ENCODE peak calls at places on chromosomes 4 and X, in four cellular contexts. One of them, this sample, is unnamed.
A peak's percentile ranks its signal among the peaks of the same experiment; 100 is the strongest.

GRCh38 chr4:159052315-159052714 is 50.6 kb upstream of the RAPGEF2 start:
- DNase-seq in NCI-H69: no peak
- DNase-seq in psoas muscle: no peak
- DNase-seq in hypothalamus: no peak
- DNase-seq in this sample: no peak

GRCh38 chr4:73859614-73860088 is 6.6 kb downstream of the PF4V1 start:
- DNase-seq in NCI-H69: no peak
- DNase-seq in psoas muscle: no peak
- DNase-seq in hypothalamus: no peak
- DNase-seq in this sample: no peak

GRCh38 chr4:181189751-181190150 is 1053.5 kb upstream of the TENM3 start:
- DNase-seq in psoas muscle: no peak
- DNase-seq in NCI-H69: no peak
- DNase-seq in hypothalamus: no peak
- DNase-seq in this sample: no peak

GRCh38 chrX:52870041-52870440 is 2.2 kb upstream of the XAGE3 start:
- DNase-seq in NCI-H69: no peak
- DNase-seq in hypothalamus: no peak
- DNase-seq in psoas muscle: no peak
- DNase-seq in this sample: no peak

GRCh38 chr4:140602714-140603113 is 34.0 kb upstream of the UCP1 start:
- DNase-seq in NCI-H69: peak; percentile 81
- DNase-seq in hypothalamus: no peak
- DNase-seq in psoas muscle: no peak
- DNase-seq in this sample: no peak

GRCh38 chr4:83282049-83282535 is 2.5 kb downstream of the COQ2 start:
- DNase-seq in NCI-H69: peak; percentile 62
- DNase-seq in hypothalamus: no peak
- DNase-seq in psoas muscle: no peak
- DNase-seq in this sample: peak; percentile 79

GRCh38 chr4:121943941-121944340 is 7.9 kb downstream of the TRPC3 start:
- DNase-seq in hypothalamus: no peak
- DNase-seq in psoas muscle: no peak
- DNase-seq in NCI-H69: peak; percentile 15
- DNase-seq in this sample: peak; percentile 13

GRCh38 chr4:150005537-150005936 is 72.7 kb upstream of the DCLK2 start:
- DNase-seq in NCI-H69: peak; percentile 92
- DNase-seq in hypothalamus: no peak
- DNase-seq in psoas muscle: no peak
- DNase-seq in this sample: no peak

GRCh38 chr4:142917678-142918077 is 71.6 kb upstream of the INPP4B start:
- DNase-seq in NCI-H69: peak; percentile 1
- DNase-seq in psoas muscle: no peak
- DNase-seq in hypothalamus: no peak
- DNase-seq in this sample: no peak

GRCh38 chr4:100609810-100610209 is 92.0 kb upstream of the EMCN start:
- DNase-seq in psoas muscle: no peak
- DNase-seq in hypothalamus: no peak
- DNase-seq in NCI-H69: no peak
- DNase-seq in this sample: no peak

GRCh38 chrX:14030248-14030592 is 528 bp upstream of the GEMIN8 start:
- DNase-seq in hypothalamus: no peak
- DNase-seq in NCI-H69: peak; percentile 34
- DNase-seq in psoas muscle: no peak
- DNase-seq in this sample: peak; percentile 43

GRCh38 chrX:150856101-150856500 is 42.4 kb downstream of the CD99L2 start:
- DNase-seq in hypothalamus: no peak
- DNase-seq in psoas muscle: no peak
- DNase-seq in NCI-H69: no peak
- DNase-seq in this sample: no peak

GRCh38 chr4:124044867-124045266 is 648.3 kb downstream of the SPRY1 start:
- DNase-seq in NCI-H69: peak; percentile 1
- DNase-seq in psoas muscle: no peak
- DNase-seq in hypothalamus: no peak
- DNase-seq in this sample: no peak

GRCh38 chrX:108309144-108309543 is 129.1 kb downstream of the COL4A6 start:
- DNase-seq in NCI-H69: no peak
- DNase-seq in psoas muscle: no peak
- DNase-seq in hypothalamus: no peak
- DNase-seq in this sample: no peak

GRCh38 chr4:173252024-173252935 is 81.9 kb downstream of the HMGB2 start:
- DNase-seq in psoas muscle: peak; percentile 71
- DNase-seq in hypothalamus: no peak
- DNase-seq in NCI-H69: peak; percentile 95
- DNase-seq in this sample: peak; percentile 94

GRCh38 chr4:122508083-122508482 is 51.6 kb upstream of the IL2 start:
- DNase-seq in psoas muscle: no peak
- DNase-seq in NCI-H69: no peak
- DNase-seq in hypothalamus: no peak
- DNase-seq in this sample: no peak